ENCODE peak calls at places on chromosomes 7 and 10, in five cellular contexts. F is Peyer's patch, G is tibial artery, A is RWPE2, C is colonic mucosa. T is an unnamed sample. For H3K4me1, the result is how much of the 10 kb centered on the place peaks cover.

GRCh38 chr7:145175366-145175765 is 339.5 kb upstream of the TPK1 start:
- DNase-seq in F (no peak), C (no peak), A (no peak), G (no peak), T (no peak)

GRCh38 chr10:109027534-109028185 is 895.7 kb downstream of the XPNPEP1 start:
- DNase-seq in A (no peak), G (no peak), F (no peak), C (no peak), T (no peak)

GRCh38 chr7:822692-823276 is 9.5 kb upstream of the SUN1 start:
- DNase-seq in F (no peak), A (no peak), G (no peak), C (no peak), T (peak)

GRCh38 chr10:52390388-52390787 is 76.3 kb downstream of the DKK1 start:
- DNase-seq in G (no peak), A (no peak), F (no peak), C (no peak), T (no peak)

GRCh38 chr7:42671627-42672026 is 240.2 kb downstream of the C7orf25 start:
- DNase-seq in F (no peak), G (no peak), A (no peak), C (no peak), T (no peak)

GRCh38 chr7:17005277-17005676 is 123.5 kb upstream of the AGR3 start:
- DNase-seq in F (no peak), G (no peak), C (no peak), A (no peak), T (no peak)

GRCh38 chr7:3897430-3898385 is 596.7 kb downstream of the SDK1 start:
- DNase-seq in C (no peak), A (no peak), G (no peak), F (no peak), T (peak)

GRCh38 chr7:128827248-128827958 is 2.8 kb upstream of the FLNC start:
- DNase-seq in F (no peak), G (peak), A (no peak), C (no peak), T (no peak)

GRCh38 chr7:144820557-144820956 is 15.3 kb downstream of the TPK1 start:
- DNase-seq in C (no peak), F (no peak), A (no peak), G (no peak), T (no peak)

GRCh38 chr10:70753841-70754621 is 31.1 kb downstream of the TBATA start:
- DNase-seq in C (no peak), G (no peak), A (no peak), F (peak), T (no peak)

GRCh38 chr7:155206286-155207020 is 91.2 kb upstream of the INSIG1 start:
- DNase-seq in A (no peak), C (peak), F (peak), G (peak), T (peak)

GRCh38 chr10:113045155-113046055 is 95.4 kb downstream of the TCF7L2 start:
- DNase-seq in A (no peak), C (no peak), F (no peak), G (no peak), T (no peak)

GRCh38 chr10:17616403-17617030 is 657 bp downstream of the HACD1 start:
- DNase-seq in A (peak), G (peak), C (peak), F (peak), T (peak)

GRCh38 chr10:112782176-112782907 is 167.7 kb upstream of the TCF7L2 start:
- DNase-seq in F (no peak), G (peak), A (no peak), C (peak), T (peak)

GRCh38 chr7:134755422-134756022 is 23.9 kb upstream of the CALD1 start:
- DNase-seq in F (no peak), C (no peak), A (no peak), G (no peak), T (no peak)

GRCh38 chr10:128432423-128432822 is 306.2 kb upstream of the MKI67 start:
- DNase-seq in C (no peak), F (no peak), A (no peak), G (no peak), T (no peak)

GRCh38 chr10:61397175-61397986 is 55.8 kb downstream of the TMEM26 start:
- DNase-seq in G (no peak), C (no peak), A (no peak), F (no peak), T (no peak)

GRCh38 chr7:98993024-98993897 is 114.9 kb downstream of the TRRAP start:
- DNase-seq in A (no peak), C (no peak), G (no peak), F (no peak), T (no peak)

GRCh38 chr10:33772370-33773331 is 438.2 kb upstream of the NRP1 start:
- DNase-seq in C (no peak), G (peak), A (no peak), F (no peak), T (no peak)

GRCh38 chr10:115093286-115093775 is at the start of gene ATRNL1:
- DNase-seq in G (no peak), A (no peak), F (peak), C (no peak), T (no peak)

GRCh38 chr7:50146692-50147091 is 53.6 kb upstream of the ZPBP start:
- DNase-seq in C (no peak), G (no peak), F (no peak), A (no peak), T (no peak)

GRCh38 chr10:78964952-78965633 is 103.7 kb upstream of the ZMIZ1 start:
- DNase-seq in C (no peak), G (no peak), A (peak), F (no peak), T (peak)

GRCh38 chr10:11879387-11880168 is 56.4 kb downstream of the PROSER2 start:
- DNase-seq in A (no peak), C (no peak), G (no peak), F (no peak), T (no peak)

GRCh38 chr10:689433-690226 is at the start of gene DIP2C:
- DNase-seq in A (no peak), G (peak), C (peak), F (peak), T (no peak)

GRCh38 chr7:17915796-17916195 is 24.5 kb downstream of the SNX13 start:
- DNase-seq in C (no peak), F (no peak), A (no peak), G (no peak), T (no peak)

GRCh38 chr7:39133088-39133487 is 155.4 kb downstream of the POU6F2 start:
- DNase-seq in C (no peak), A (no peak), G (no peak), F (no peak), T (no peak)

GRCh38 chr10:71776528-71776927 is 3.2 kb upstream of the VSIR start:
- DNase-seq in C (no peak), F (peak), A (no peak), G (no peak), T (peak)

GRCh38 chr10:25398680-25399079 is 223.9 kb downstream of the GPR158 start:
- DNase-seq in F (no peak), G (no peak), A (no peak), C (no peak), T (no peak)

GRCh38 chr10:14740684-14741247 is 33.9 kb downstream of the FAM107B start:
- DNase-seq in A (no peak), F (no peak), G (no peak), C (peak), T (no peak)

GRCh38 chr10:60733189-60733815 is 45.0 kb upstream of the CDK1 start:
- DNase-seq in F (peak), C (peak), A (peak), G (no peak), T (peak)

GRCh38 chr7:44477063-44477830 is 13.2 kb downstream of the NUDCD3 start:
- DNase-seq in C (peak), F (peak), G (peak), A (peak), T (peak)

GRCh38 chr10:122342293-122343134 is 32.0 kb upstream of the PLEKHA1 start:
- DNase-seq in F (no peak), C (peak), G (no peak), A (no peak), T (no peak)

GRCh38 chr7:158710651-158711102 is 6.1 kb upstream of the NCAPG2 start:
- DNase-seq in F (no peak), C (no peak), A (no peak), G (no peak), T (no peak)

GRCh38 chr10:110880012-110880411 is 8.3 kb downstream of the PDCD4 start:
- DNase-seq in G (no peak), A (no peak), C (no peak), F (no peak), T (no peak)

GRCh38 chr7:11155883-11156282 is 182.2 kb downstream of the PHF14 start:
- DNase-seq in C (no peak), A (no peak), F (no peak), G (no peak), T (no peak)

GRCh38 chr7:101988513-101988912 is 171.1 kb downstream of the CUX1 start:
- DNase-seq in F (no peak), A (no peak), C (no peak), G (no peak), T (no peak)

GRCh38 chr7:101989101-101989500 is 171.7 kb downstream of the CUX1 start:
- DNase-seq in C (no peak), G (no peak), A (no peak), F (no peak), T (no peak)

GRCh38 chr7:101993311-101993710 is 175.9 kb downstream of the CUX1 start:
- DNase-seq in A (no peak), G (no peak), F (no peak), C (no peak), T (no peak)

GRCh38 chr7:101991860-101992259 is 174.4 kb downstream of the CUX1 start:
- DNase-seq in C (no peak), G (no peak), F (no peak), A (no peak), T (no peak)

GRCh38 chr7:101990811-101991418 is 173.5 kb downstream of the CUX1 start:
- DNase-seq in F (no peak), G (no peak), C (no peak), A (no peak), T (peak)
- TF ChIP-seq CTCF in F (no peak), G (no peak), C (no peak), A (no peak), T (no peak)

DNA sequence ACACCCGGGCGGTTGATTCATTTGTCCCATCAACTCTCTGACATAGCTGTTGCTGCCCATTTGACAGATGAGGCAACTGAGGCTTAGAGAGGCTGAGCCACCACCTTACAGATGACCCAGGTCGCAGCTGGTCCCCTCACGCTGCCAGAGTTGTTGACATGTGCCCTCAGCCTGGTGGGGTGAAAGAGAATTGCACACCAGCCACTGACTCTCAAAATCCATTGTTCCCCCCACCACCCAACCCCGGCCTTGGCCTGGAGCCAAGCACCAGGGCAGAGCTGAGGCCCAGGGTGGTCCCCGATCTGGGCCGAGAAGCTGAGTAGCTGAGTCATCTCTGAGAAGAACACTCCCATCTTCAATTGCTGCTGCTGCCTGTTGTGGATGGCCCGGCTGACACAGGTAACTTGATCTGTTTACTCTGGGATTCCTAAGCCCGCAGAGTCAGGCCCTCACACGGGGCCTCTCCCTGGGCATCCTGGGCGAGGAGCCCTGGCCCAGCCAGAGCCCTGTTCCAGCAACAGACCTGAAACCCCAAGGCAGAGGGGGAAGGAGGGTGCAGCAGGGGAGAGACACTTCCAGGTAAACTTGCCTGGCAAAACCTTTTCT is 27.5 kb downstream of the PVRIG start:
- DNase-seq in C (no peak), A (peak), G (no peak), F (no peak), T (no peak)
- H3K4me1 ChIP-seq in C (under half), A (under half), G (under half), F (under half), T (under half)

GRCh38 chr7:130290745-130291144 is 2.2 kb upstream of the CPA4 start:
- DNase-seq in G (no peak), F (no peak), A (no peak), C (no peak), T (no peak)
- TF ChIP-seq CTCF in G (no peak), F (no peak), A (no peak), C (no peak), T (no peak)

DNA sequence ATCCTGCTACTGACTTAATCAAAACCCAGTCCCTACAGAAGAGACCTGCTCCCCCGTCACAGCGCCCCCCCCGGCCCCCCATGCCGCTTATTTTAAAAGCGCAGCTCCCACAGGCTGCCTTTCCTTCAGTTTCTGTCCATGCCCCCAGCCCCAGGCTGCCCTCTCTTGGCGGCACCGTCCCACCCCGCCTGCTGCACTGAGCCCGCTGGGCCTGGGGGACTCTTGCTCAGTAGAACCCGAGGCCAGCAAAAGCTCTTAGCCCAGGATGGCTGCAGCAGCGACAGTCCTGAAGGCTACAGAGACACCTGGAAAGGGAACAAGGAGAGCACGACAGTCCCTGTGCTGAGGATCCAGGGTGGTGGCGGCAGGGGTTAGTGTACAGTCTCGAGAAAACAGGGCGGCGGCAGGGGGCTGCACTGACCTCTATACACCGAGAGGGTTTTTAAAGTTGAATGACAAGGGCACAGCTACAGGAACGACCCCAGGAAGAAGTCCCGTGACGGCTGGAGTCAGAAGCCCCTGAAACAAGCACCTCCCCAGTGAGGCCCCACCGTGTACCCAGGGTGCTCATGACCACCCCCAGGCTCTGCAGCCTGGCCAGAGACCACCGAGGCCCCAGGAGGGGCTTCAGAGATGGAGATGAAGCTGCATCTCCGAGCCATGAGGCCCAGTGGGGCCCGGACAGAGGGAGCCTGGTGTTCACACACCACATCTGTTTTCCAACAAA is 54.4 kb downstream of the ZRANB1 start:
- DNase-seq in A (no peak), F (no peak), C (no peak), G (peak), T (no peak)
- H3K4me1 ChIP-seq in A (under half), F (under half), C (under half), G (under half), T (under half)

GRCh38 chr7:115346685-115347084 is 424.8 kb downstream of the MDFIC start:
- DNase-seq in C (no peak), A (no peak), F (no peak), G (no peak), T (no peak)

GRCh38 chr7:115338016-115338415 is 416.1 kb downstream of the MDFIC start:
- DNase-seq in G (no peak), A (no peak), C (no peak), F (no peak), T (no peak)

DNA sequence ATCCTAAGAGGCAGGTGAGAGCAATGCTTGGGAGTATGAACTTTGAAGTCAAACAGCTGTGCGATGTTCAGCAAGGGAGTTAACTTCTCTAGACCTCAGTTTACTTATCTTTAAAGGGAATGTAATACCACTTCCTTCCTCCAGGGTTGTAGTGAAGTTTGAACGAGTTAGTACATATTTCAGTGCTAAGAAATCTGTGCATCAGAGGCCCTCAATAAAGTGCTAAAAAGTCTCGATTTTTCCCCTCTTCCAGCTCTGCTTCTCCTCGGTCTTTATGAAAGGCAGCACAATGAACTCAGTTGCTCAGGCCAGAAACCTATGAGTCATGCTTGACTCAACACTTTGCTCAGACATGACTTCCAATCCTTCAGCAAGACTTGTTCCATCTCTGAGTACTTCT is 418.9 kb downstream of the MDFIC start:
- DNase-seq in A (no peak), C (no peak), F (no peak), G (no peak), T (no peak)
- TF ChIP-seq CTCF in A (no peak), C (no peak), F (no peak), G (no peak), T (no peak)

GRCh38 chr10:29117781-29118180 is 171.1 kb upstream of the LYZL1 start:
- DNase-seq in C (no peak), A (no peak), G (no peak), F (no peak), T (no peak)
- H3K4me1 ChIP-seq in C (under half), A (under half), G (under half), F (under half), T (under half)

DNA sequence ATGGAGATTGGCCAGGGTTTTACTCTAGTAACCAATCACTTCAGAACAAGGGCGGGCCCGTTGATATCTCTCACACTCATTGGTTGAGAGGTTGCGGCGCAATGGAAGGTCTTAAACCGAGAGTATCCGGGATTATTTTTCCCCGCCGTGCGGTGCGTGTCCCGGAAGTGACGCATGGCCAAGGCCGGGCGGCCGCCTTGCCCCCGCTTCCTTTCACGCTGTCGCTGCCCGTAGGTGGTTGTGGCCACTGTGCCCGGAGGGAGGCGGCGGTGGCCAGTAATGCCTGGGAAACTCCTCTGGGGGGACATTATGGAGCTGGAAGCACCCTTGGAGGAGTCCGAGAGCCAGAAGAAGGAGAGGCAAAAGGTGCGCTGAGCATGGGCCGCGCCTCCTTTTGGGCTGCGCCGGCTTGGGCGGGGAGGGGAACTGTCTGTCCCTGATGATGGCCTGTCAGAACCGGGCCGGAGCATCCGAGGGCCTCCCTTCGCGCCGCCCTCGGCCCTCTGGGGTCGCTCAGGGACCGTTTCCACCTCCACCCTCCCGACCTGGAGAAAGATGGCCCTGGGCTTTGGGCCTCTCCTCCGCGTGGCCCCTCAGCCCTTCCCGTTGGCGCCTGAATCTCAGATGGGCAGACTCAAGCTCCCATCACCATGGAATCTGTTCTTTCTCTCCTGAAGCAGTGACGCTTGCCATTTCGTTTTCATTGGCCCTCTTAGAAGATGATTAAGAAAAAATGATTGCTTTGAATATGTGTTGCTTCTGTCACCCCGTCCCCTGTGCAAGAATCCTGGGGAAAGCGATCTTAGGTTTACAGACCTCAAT is at the start of gene DDX50:
- DNase-seq in C (peak), F (peak), A (peak), G (peak), T (peak)
- TF ChIP-seq CTCF in C (no peak), F (peak), A (no peak), G (peak), T (peak)

DNA sequence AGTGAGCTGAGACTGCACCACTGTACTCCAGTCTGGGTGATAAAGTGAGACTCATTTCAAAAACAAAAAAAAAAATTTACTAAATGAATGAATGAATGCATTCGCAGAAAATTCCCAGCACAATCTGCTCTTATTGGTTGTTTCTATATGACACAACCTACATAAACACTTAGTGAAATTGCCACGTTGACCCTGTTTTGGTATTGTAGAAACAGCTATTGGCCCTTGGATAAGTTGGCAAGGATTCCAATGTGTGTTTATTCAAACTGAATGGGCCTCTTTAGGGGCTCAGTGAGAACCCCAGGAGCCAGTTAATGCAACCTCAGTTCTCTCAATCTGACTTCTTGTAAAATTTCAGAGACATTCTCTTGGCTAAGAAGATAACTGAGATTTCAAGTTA is 66.0 kb downstream of the HHEX start:
- DNase-seq in A (no peak), F (no peak), G (no peak), C (no peak), T (no peak)
- H3K4me1 ChIP-seq in A (under half), F (under half), G (under half), C (under half), T (under half)

GRCh38 chr7:149559711-149560110 is 62.1 kb upstream of the ZNF746 start:
- DNase-seq in G (no peak), F (no peak), C (no peak), A (no peak), T (no peak)
- TF ChIP-seq CTCF in G (no peak), F (no peak), C (no peak), A (no peak), T (no peak)

T was measured in mucosa of descending colon.